ENCODE peak calls at places on chromosomes 13 and 19, in seven cellular contexts. W is HAP-1; F is heart left ventricle; J is activated CD4-positive, alpha-beta T cell treated with anti-CD3 and anti-CD28 coated beads for 4 hours; O is renal cortical epithelial cell; A is heart right ventricle; D is foreskin fibroblast. L is an unnamed sample.

GRCh38 chr19:5918463-5919079 is 4.5 kb downstream of the CAPS start:
- DNase-seq in W (no peak), F (no peak), J (no peak), O (no peak), A (no peak), D (no peak), L (no peak)

GRCh38 chr13:24220086-24220703 is 59.7 kb downstream of the SPATA13 start:
- DNase-seq in W (peak), F (no peak), J (peak), O (peak), A (peak), D (peak), L (peak)

GRCh38 chr13:63435668-63436275 is 2020.1 kb upstream of the PCDH20 start:
- DNase-seq in W (no peak), F (no peak), J (no peak), O (peak), A (no peak), D (peak), L (peak)

GRCh38 chr13:76289558-76289957 is 596.6 kb downstream of the KCTD12 start:
- DNase-seq in W (peak), F (no peak), J (no peak), O (no peak), A (no peak), D (peak), L (no peak)

GRCh38 chr13:71290963-71291937 is 575.8 kb downstream of the DACH1 start:
- DNase-seq in W (peak), F (no peak), J (peak), O (peak), A (peak), D (peak), L (peak)

GRCh38 chr19:9911524-9911923 is 24.8 kb downstream of the OLFM2 start:
- DNase-seq in W (no peak), F (no peak), J (no peak), O (no peak), A (no peak), D (no peak), L (no peak)

GRCh38 chr19:23075031-23075733 is 41.6 kb upstream of the ZNF730 start:
- DNase-seq in W (no peak), F (peak), J (no peak), O (peak), A (peak), D (peak), L (peak)

GRCh38 chr19:2942928-2943640 is 1.7 kb downstream of the ZNF77 start:
- DNase-seq in W (no peak), F (no peak), J (no peak), O (no peak), A (no peak), D (no peak), L (no peak)

GRCh38 chr13:40026174-40026585 is 370.7 kb downstream of the COG6 start:
- DNase-seq in W (no peak), F (no peak), J (peak), O (no peak), A (no peak), D (peak), L (no peak)

GRCh38 chr19:13090511-13091231 is 12.0 kb downstream of the LYL1 start:
- DNase-seq in W (no peak), F (no peak), J (no peak), O (no peak), A (no peak), D (no peak), L (no peak)

GRCh38 chr19:32022044-32022945 is 323.1 kb upstream of the ZNF507 start:
- DNase-seq in W (no peak), F (no peak), J (no peak), O (no peak), A (no peak), D (no peak), L (no peak)

GRCh38 chr13:91115776-91116175 is 231.7 kb upstream of the MIR17HG start:
- DNase-seq in W (no peak), F (no peak), J (no peak), O (no peak), A (no peak), D (no peak), L (no peak)

GRCh38 chr13:31200636-31200970 is 828 bp downstream of the B3GLCT start:
- DNase-seq in W (peak), F (peak), J (peak), O (no peak), A (peak), D (no peak), L (peak)

GRCh38 chr13:113920606-113921306 is 53.1 kb downstream of the C13orf46 start:
- DNase-seq in W (no peak), F (no peak), J (no peak), O (no peak), A (no peak), D (no peak), L (no peak)

GRCh38 chr19:50666346-50667176 is 17.3 kb downstream of the C19orf81 start:
- DNase-seq in W (no peak), F (no peak), J (no peak), O (no peak), A (no peak), D (no peak), L (no peak)

GRCh38 chr13:25371608-25372274 is at the start of gene ATP8A2:
- DNase-seq in W (no peak), F (no peak), J (no peak), O (no peak), A (no peak), D (peak), L (no peak)

GRCh38 chr19:55165952-55166529 is 372 bp downstream of the DNAAF3 start:
- DNase-seq in W (peak), F (peak), J (peak), O (peak), A (peak), D (peak), L (peak)

GRCh38 chr19:52991484-52991883 is 22.2 kb upstream of the ERVV-1 start:
- DNase-seq in W (no peak), F (no peak), J (no peak), O (peak), A (no peak), D (peak), L (peak)

GRCh38 chr13:70391678-70392077 is 283.4 kb upstream of the KLHL1 start:
- DNase-seq in W (no peak), F (no peak), J (no peak), O (no peak), A (no peak), D (no peak), L (no peak)

GRCh38 chr13:66977156-66977555 is 253.0 kb downstream of the PCDH9 start:
- DNase-seq in W (no peak), F (no peak), J (no peak), O (no peak), A (no peak), D (peak), L (no peak)

GRCh38 chr19:30968210-30968609 is 381.0 kb downstream of the TSHZ3 start:
- DNase-seq in W (no peak), F (no peak), J (no peak), O (no peak), A (no peak), D (no peak), L (peak)

GRCh38 chr13:42893346-42893745 is 98.7 kb downstream of the EPSTI1 start:
- DNase-seq in W (no peak), F (no peak), J (no peak), O (peak), A (no peak), D (peak), L (peak)

GRCh38 chr19:7857727-7858701 is 16.2 kb downstream of the PRR36 start:
- DNase-seq in W (no peak), F (no peak), J (no peak), O (no peak), A (no peak), D (no peak), L (no peak)

GRCh38 chr13:65063753-65064152 is 2166.4 kb downstream of the PCDH9 start:
- DNase-seq in W (no peak), F (no peak), J (no peak), O (no peak), A (no peak), D (peak), L (no peak)

GRCh38 chr13:113076681-113077401 is 28.8 kb upstream of the F7 start:
- DNase-seq in W (no peak), F (peak), J (no peak), O (no peak), A (no peak), D (no peak), L (no peak)

GRCh38 chr19:51166846-51167490 is 24.9 kb downstream of the SIGLEC7 start:
- DNase-seq in W (no peak), F (no peak), J (no peak), O (no peak), A (no peak), D (no peak), L (no peak)

GRCh38 chr13:33676045-33676699 is 141.8 kb upstream of the RFC3 start:
- DNase-seq in W (no peak), F (no peak), J (no peak), O (peak), A (peak), D (peak), L (peak)

GRCh38 chr13:36006347-36006746 is 124.8 kb downstream of the DCLK1 start:
- DNase-seq in W (no peak), F (no peak), J (no peak), O (no peak), A (no peak), D (no peak), L (no peak)

L was measured in AG08395.